ENCODE peak calls at places on chromosomes 12 and 14, in nine cellular contexts. N is A549, X is brain microvascular endothelial cell, W is heart left ventricle, P is HL-60, Q is WTC11, O is activated B cell treated with CpG ODN at 0.5 μM for 24 hours, T is AG04450, F is lower lobe of right lung. I is an unnamed sample.

GRCh38 chr12:1059162-1059561 is 68.1 kb downstream of the ERC1 start:
- DNase-seq in N (no peak), X (no peak), W (no peak), P (no peak), Q (no peak), O (no peak), T (no peak), F (no peak), I (no peak)

GRCh38 chr12:111748195-111748803 is 18.4 kb upstream of the ALDH2 start:
- DNase-seq in N (no peak), X (no peak), W (no peak), P (no peak), Q (no peak), O (no peak), T (no peak), F (no peak), I (no peak)

GRCh38 chr12:131832393-131833231 is 4.4 kb downstream of the MMP17 start:
- DNase-seq in N (peak), X (no peak), W (no peak), P (no peak), Q (no peak), O (no peak), T (peak), F (peak), I (peak)

GRCh38 chr12:64323476-64324225 is 66.9 kb downstream of the C12orf56 start:
- DNase-seq in N (peak), X (no peak), W (no peak), P (no peak), Q (no peak), O (no peak), T (no peak), F (no peak), I (no peak)

GRCh38 chr14:76954791-76955190 is 73.7 kb downstream of the IRF2BPL start:
- DNase-seq in N (no peak), X (no peak), W (no peak), P (no peak), Q (no peak), O (no peak), T (no peak), F (no peak), I (no peak)

GRCh38 chr14:31075144-31075543 is 49.0 kb upstream of the STRN3 start:
- DNase-seq in N (no peak), X (no peak), W (no peak), P (no peak), Q (no peak), O (no peak), T (no peak), F (no peak), I (no peak)

GRCh38 chr12:12645485-12645884 is 33.8 kb downstream of the CREBL2 start:
- DNase-seq in N (peak), X (peak), W (no peak), P (peak), Q (no peak), O (no peak), T (no peak), F (no peak), I (no peak)

GRCh38 chr14:61839452-61839851 is 77.2 kb downstream of the SNAPC1 start:
- DNase-seq in N (no peak), X (peak), W (no peak), P (no peak), Q (no peak), O (no peak), T (no peak), F (no peak), I (no peak)

GRCh38 chr12:28936711-28937110 is 212.4 kb upstream of the FAR2 start:
- DNase-seq in N (no peak), X (no peak), W (no peak), P (no peak), Q (no peak), O (no peak), T (no peak), F (no peak), I (no peak)

GRCh38 chr14:64703393-64704144 is 655 bp upstream of the PLEKHG3 start:
- DNase-seq in N (no peak), X (no peak), W (no peak), P (no peak), Q (no peak), O (no peak), T (no peak), F (no peak), I (no peak)

GRCh38 chr14:60622210-60622919 is 26.9 kb downstream of the SIX1 start:
- DNase-seq in N (no peak), X (no peak), W (no peak), P (no peak), Q (no peak), O (no peak), T (no peak), F (no peak), I (no peak)

DNA sequence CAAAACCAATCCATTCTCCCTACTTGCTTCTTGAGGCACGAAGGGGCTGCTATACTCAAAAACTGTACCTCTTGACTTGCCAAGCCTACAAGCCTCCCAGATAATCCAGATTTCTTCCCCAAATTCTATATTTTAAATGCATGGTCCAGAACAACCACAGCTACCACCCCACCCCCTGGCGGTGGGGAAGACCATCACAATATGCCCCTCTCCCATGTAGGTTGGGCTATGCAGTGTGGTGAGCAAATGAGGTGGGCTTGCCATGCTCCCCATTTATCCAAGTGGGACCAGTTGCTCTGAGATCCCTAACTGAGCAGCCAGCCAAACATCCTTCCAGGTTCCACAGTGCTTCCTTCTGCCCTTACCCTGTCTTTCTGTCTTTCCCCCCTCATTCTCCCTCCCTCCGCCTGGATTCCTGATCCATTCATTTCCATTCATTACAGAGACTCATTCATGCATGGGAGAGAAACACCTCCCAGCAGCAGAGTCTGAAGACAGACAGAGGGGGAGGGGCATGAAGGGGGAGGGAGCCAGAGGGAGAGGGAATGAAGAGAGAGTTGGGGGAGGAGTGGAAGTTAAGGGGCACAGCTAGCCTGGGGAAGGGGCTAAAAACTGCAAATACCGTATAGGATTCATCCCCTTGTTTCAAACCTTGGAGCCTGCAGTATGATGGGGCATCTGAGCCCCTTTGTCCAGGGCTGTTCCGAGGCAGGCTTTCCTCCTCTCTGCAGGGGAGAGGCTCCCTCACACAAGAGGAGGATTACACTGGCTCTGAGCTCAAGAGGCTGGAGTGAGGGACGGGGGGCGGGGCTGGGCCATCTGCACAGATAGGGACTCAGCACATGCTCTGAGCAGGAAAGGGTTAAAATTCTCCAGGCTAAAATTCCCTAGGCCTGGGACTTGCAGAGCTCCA is 4.4 kb downstream of the ZNF219 start:
- DNase-seq in N (no peak), X (no peak), W (no peak), P (no peak), Q (peak), O (no peak), T (no peak), F (no peak), I (no peak)
- TF ChIP-seq CTCF in N (no peak), X (peak), W (no peak), P (no peak), Q (peak), O (no peak), T (peak), F (no peak), I (peak)

DNA sequence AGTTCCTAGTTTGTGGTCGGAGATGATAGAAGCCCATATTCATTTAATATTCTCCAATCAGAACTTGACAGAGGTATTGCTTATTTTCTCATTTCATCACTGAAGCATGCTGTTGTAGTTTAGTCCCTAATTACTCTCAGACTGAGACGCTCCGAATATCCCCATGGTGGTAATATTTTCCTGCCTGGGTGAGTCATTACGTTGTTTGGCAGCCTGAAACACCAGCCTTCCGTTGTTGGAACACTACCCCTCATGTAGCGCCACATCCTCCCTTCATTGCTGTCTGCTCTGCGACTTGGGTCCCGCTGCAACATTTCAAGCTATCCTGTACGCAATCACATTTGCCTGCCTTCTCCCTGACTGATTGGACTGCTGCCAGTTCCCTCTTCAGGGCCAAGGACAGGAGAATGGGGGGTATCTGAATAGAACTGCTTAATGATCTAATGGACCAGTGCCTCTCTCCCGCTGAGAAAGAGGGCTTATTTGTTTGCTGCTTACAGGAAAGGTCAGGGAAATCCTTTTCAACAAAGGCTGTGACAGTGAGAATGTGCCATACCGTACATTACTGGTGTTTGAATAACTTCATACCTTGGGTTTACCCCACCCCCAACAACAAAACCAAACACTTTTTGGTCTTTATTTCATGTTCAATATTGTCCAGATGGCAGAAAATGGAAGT is 369.2 kb downstream of the NPAS3 start:
- DNase-seq in N (no peak), X (no peak), W (peak), P (no peak), Q (no peak), O (no peak), T (no peak), F (no peak), I (no peak)
- TF ChIP-seq CTCF in N (no peak), X (no peak), W (no peak), P (no peak), Q (no peak), O (no peak), T (no peak), F (no peak), I (no peak)

GRCh38 chr14:32405856-32406255 is 76.8 kb downstream of the AKAP6 start:
- DNase-seq in N (no peak), X (no peak), W (no peak), P (no peak), Q (no peak), O (no peak), T (no peak), F (no peak), I (no peak)
- TF ChIP-seq CTCF in N (no peak), X (peak), W (no peak), P (no peak), Q (no peak), O (no peak), T (peak), F (no peak), I (no peak)

GRCh38 chr12:85955127-85955526 is 81.0 kb downstream of the NTS start:
- DNase-seq in N (no peak), X (no peak), W (no peak), P (no peak), Q (no peak), O (no peak), T (no peak), F (no peak), I (no peak)
- TF ChIP-seq CTCF in N (peak), X (no peak), W (no peak), P (no peak), Q (peak), O (no peak), T (peak), F (no peak), I (peak)

I was measured in chondrocyte.